ENCODE peak calls at places on chromosome 22, in five cellular contexts. C is lower lobe of right lung, Z is astrocyte of the spinal cord, H is osteocyte, Y is GM13977. T is an unnamed sample.
A peak's percentile ranks its signal among the peaks of the same experiment; 100 is the strongest.

GRCh38 chr22:48053973-48054372 is 1291.5 kb downstream of the TBC1D22A start:
- DNase-seq in H (peak; percentile 76), C (no peak), Y (no peak), Z (no peak), T (no peak)

GRCh38 chr22:37449281-37449680 is 22.0 kb upstream of the ELFN2 start:
- DNase-seq in Y (no peak), C (no peak), H (no peak), Z (no peak), T (no peak)

GRCh38 chr22:45481661-45482060 is 21.0 kb upstream of the FBLN1 start:
- DNase-seq in Z (no peak), H (no peak), C (no peak), Y (no peak), T (no peak)

GRCh38 chr22:35397095-35397904 is 2.6 kb upstream of the MCM5 start:
- DNase-seq in Z (peak; percentile 61), C (no peak), H (no peak), Y (no peak), T (no peak)

GRCh38 chr22:45334068-45334467 is 24.3 kb downstream of the FAM118A start:
- DNase-seq in C (no peak), Z (no peak), H (no peak), Y (no peak), T (no peak)

GRCh38 chr22:35337932-35338331 is 38.2 kb downstream of the TOM1 start:
- DNase-seq in Y (no peak), H (no peak), C (no peak), Z (no peak), T (no peak)

GRCh38 chr22:40176921-40177737 is 596 bp upstream of the TNRC6B start:
- DNase-seq in C (no peak), Y (no peak), H (peak; percentile 82), Z (peak; percentile 69), T (no peak)

GRCh38 chr22:40396882-40397281 is 26.5 kb downstream of the SGSM3 start:
- DNase-seq in Y (no peak), H (peak; percentile 88), C (peak; percentile 75), Z (peak; percentile 80), T (peak; percentile 35)

GRCh38 chr22:20503816-20504215 is 3.6 kb upstream of the MED15 start:
- DNase-seq in C (peak; percentile 8), H (no peak), Z (peak; percentile 29), Y (no peak), T (no peak)

DNA sequence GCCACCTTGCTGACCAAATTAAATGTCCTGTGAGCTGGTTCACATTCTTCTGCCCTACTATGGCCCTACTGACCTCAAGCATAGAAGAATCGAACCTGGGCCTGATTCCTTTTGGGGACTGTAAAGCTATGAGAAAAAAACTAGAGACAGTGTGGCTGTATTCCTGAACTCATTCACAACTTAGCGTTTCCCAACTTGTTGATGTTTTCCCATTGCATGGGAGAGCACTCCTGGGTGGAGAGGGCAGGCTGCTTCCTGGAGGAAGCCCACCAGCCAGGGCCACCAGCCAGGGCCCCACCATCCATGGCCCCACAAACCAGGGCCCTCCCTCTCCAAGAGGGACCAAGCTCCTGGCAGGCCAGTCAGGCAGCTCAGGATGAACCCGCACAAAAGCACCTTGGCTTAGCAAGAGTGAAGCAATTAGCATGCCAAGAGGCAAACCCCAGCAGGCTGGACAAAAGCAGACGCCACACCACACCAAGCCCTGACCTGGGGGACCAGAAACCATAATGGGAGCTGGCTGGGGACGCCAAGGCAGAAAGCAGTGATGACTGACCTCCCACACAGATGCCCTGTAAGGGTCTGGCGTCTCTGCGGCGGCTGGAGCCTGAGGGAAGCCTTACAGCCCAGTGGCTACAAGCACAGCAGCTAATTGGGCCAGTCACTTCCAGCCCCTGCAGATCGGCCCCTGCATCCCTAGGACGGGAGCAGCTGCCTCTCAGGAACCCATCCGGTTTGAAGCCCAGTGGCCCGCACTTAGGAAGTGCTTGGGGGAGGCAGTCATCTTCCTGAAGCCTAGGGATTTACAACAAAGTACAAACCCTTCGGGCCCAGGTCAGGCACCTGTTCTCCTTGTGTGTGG is 2.1 kb downstream of the CERK start:
- DNase-seq in C (no peak), Y (no peak), Z (no peak), H (no peak), T (no peak)
- TF ChIP-seq CTCF in C (no peak), Y (no peak), Z (no peak), H (no peak), T (no peak)

DNA sequence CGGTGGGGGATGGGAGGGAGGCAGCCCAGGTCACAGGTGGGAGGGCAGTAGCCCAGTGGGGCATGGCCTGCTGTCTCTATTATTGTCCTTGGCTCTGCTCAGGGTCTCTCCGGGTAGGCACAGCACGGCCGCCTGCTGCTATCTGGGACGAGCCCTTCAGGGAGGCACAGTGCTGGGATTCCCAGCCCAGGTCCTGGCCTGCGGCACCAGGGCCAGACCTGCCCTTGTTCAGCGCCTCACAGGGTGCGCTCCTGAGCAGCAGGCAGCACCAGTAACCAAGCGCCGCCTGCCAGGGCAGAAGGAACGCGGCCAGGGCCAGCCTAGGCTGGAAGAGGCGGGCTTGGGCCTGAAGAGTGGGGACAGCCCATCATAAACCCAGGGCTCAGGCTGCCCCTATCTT is 151.0 kb downstream of the MPPED1 start:
- DNase-seq in C (no peak), Z (no peak), Y (no peak), H (no peak), T (no peak)
- TF ChIP-seq CTCF in C (no peak), Z (no peak), Y (no peak), H (no peak), T (no peak)

DNA sequence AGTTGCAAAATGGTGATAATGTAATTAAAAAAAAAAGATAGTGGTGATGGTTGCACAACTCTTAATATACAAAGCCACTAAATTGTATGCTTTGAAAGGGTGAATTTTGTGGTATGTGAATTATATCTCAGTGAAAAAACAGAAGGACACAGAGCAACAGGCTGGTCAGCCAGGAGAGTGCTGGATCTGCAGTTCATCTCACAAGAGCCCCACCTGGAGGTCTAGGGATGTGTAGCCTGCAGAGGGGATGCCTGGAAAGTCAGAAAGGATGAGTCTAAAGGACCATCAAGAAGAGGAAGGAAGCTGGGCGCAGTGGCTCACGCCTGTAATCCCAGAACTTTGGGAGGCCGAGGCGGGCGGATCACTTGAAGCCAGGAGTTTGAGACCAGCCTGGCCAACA is 9.0 kb downstream of the POLR3H start:
- DNase-seq in C (no peak), Y (no peak), H (no peak), Z (no peak), T (no peak)
- TF ChIP-seq CTCF in C (no peak), Y (no peak), H (peak; percentile 34), Z (peak; percentile 52), T (peak; percentile 36)

DNA sequence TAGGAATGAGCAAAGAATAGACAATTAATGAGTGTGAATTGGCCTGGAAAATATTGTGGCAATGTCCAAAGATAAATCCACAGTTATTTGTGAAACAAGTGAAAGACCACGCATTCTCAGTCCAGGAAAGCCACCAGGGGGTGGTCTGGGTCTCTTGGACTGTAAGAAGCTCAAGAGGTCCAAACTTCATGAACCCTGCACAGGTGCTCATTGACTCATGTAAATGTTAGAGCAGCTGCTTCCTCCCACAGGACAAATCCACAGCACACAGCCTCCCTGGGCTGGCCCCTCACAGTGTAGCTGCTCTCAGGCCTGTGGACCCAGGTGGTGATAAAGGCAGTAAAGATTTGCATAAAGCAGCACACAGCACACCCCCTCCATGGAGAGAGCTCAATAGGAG is 114.0 kb downstream of the ZNF280B start:
- DNase-seq in H (peak; percentile 73), Y (no peak), Z (no peak), C (no peak), T (no peak)
- TF ChIP-seq CTCF in H (no peak), Y (no peak), Z (no peak), C (no peak), T (no peak)

DNA sequence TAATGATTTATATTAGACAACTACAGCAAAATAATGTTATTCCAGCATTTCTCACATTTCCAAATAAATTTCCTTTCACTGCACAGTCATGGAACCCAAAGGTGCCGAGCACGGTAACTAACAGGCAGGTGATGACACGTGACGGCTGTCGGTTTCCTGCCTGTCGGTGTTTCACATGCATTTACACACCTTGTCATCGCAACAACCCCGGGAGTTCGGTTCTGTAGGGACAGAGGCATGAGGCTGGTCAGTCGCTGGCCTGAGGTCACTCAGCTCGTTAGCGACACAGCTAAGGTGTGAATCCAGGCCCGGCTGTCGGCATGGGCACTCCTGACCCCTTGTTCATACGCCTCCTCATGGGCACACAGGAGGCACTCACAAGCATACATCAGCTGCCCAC is 9.9 kb downstream of the DNAL4 start:
- DNase-seq in Z (no peak), C (no peak), H (no peak), Y (no peak), T (no peak)
- TF ChIP-seq CTCF in Z (no peak), C (no peak), H (no peak), Y (no peak), T (no peak)

GRCh38 chr22:19122143-19122751 is at the start of gene DGCR2:
- DNase-seq in C (peak; percentile 97), Y (peak; percentile 100), H (peak; percentile 98), Z (peak; percentile 97), T (peak; percentile 95)
- TF ChIP-seq CTCF in C (no peak), Y (no peak), H (no peak), Z (no peak), T (no peak)

GRCh38 chr22:24164243-24164642 is 17.0 kb upstream of the SUSD2 start:
- DNase-seq in H (no peak), Y (no peak), C (no peak), Z (no peak), T (no peak)
- TF ChIP-seq CTCF in H (no peak), Y (no peak), C (no peak), Z (no peak), T (no peak)

GRCh38 chr22:17910561-17911311 is 113.6 kb downstream of the MICAL3 start:
- DNase-seq in C (no peak), Z (peak; percentile 84), Y (no peak), H (no peak), T (no peak)
- TF ChIP-seq CTCF in C (peak; percentile 23), Z (peak; percentile 65), Y (peak; percentile 40), H (peak; percentile 64), T (no peak)

DNA sequence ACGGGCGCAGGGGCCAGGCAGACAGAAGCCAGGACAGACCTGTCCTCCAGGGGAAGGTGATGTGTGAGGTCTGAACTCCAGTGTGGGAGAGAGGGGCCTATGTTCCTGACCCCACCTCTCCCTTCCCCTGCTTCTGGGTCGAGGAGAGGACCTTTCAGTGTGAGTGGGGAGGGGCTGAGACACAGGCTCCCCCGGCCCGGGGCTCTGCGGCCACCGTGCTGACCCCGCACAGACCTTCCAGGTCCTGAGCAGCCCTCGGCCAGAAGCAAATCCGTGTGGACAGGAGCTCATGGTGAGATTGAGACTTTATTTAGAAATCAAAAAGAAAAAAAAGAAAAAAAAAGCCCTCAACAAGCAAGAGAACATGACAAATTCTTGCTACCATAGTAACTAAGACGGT is 680.5 kb downstream of the BRD1 start:
- DNase-seq in C (no peak), Y (no peak), H (no peak), Z (no peak), T (no peak)
- TF ChIP-seq CTCF in C (no peak), Y (no peak), H (no peak), Z (no peak), T (no peak)

GRCh38 chr22:28935713-28936112 is 52.3 kb downstream of the ZNRF3 start:
- DNase-seq in C (no peak), Z (no peak), H (no peak), Y (no peak), T (no peak)
- TF ChIP-seq CTCF in C (peak; percentile 17), Z (peak; percentile 27), H (peak; percentile 10), Y (no peak), T (peak; percentile 43)

T was measured in progenitor cell of endocrine pancreas.